ENCODE peak calls at places on chromosomes 2 and 18, in eight cellular contexts. L, Z, I, E, T, Q, W and X are unnamed samples.

GRCh38 chr2:61262699-61263098 is 100.7 kb downstream of the C2orf74 start:
- DNase-seq in Q (no peak), I (no peak), Z (no peak), W (no peak), L (no peak), T (no peak), E (no peak), X (no peak)

GRCh38 chr2:7242189-7242867 is 325.1 kb downstream of the RNF144A start:
- DNase-seq in T (peak; percentile 23), Z (no peak), E (no peak), Q (no peak), L (no peak), W (no peak), I (no peak), X (no peak)

GRCh38 chr2:188404341-188405004 is 112.8 kb downstream of the GULP1 start:
- DNase-seq in W (no peak), Z (no peak), E (no peak), I (no peak), T (no peak), L (no peak), Q (no peak), X (no peak)

GRCh38 chr2:172113617-172114016 is 10.9 kb upstream of the DLX2 start:
- DNase-seq in I (no peak), L (no peak), E (no peak), T (peak; percentile 40), Z (no peak), Q (no peak), W (no peak), X (no peak)

GRCh38 chr2:147511491-147511948 is 333.3 kb upstream of the ACVR2A start:
- DNase-seq in W (no peak), I (peak; percentile 71), L (no peak), T (peak; percentile 44), E (peak; percentile 76), Q (no peak), Z (peak; percentile 42), X (no peak)

GRCh38 chr2:130327703-130328527 is 14.8 kb upstream of the IMP4 start:
- DNase-seq in I (no peak), Z (no peak), E (no peak), Q (no peak), L (no peak), W (no peak), T (peak; percentile 68), X (peak; percentile 53)

GRCh38 chr2:32997714-32998113 is 51.0 kb downstream of the LTBP1 start:
- DNase-seq in T (no peak), L (no peak), W (no peak), Z (no peak), E (no peak), Q (no peak), I (no peak), X (peak; percentile 50)

GRCh38 chr2:41496908-41497307 is 550.9 kb upstream of the PKDCC start:
- DNase-seq in Q (no peak), Z (no peak), T (no peak), E (no peak), L (no peak), I (no peak), W (no peak), X (no peak)

GRCh38 chr18:37424507-37424906 is 141.1 kb downstream of the CELF4 start:
- DNase-seq in Z (no peak), E (no peak), L (no peak), Q (no peak), I (no peak), T (no peak), W (no peak), X (no peak)

GRCh38 chr2:114543106-114543806 is 100.8 kb downstream of the DPP10 start:
- DNase-seq in Z (peak; percentile 68), E (no peak), T (peak; percentile 87), L (no peak), W (peak; percentile 11), I (no peak), Q (no peak), X (no peak)

GRCh38 chr2:177549171-177549570 is 156.6 kb downstream of the AGPS start:
- DNase-seq in W (no peak), I (no peak), E (no peak), Z (no peak), L (no peak), T (no peak), Q (no peak), X (no peak)

GRCh38 chr2:17538844-17539554 is 1.5 kb upstream of the VSNL1 start:
- DNase-seq in I (peak; percentile 77), E (peak; percentile 83), Q (no peak), L (no peak), Z (peak; percentile 63), T (peak; percentile 87), W (peak; percentile 80), X (no peak)

GRCh38 chr2:26477911-26478253 is at the start of gene OTOF:
- DNase-seq in Q (no peak), Z (peak; percentile 53), T (no peak), E (no peak), I (no peak), W (no peak), L (no peak), X (no peak)

GRCh38 chr18:54206447-54206846 is 18.0 kb downstream of the MBD2 start:
- DNase-seq in L (no peak), I (no peak), Q (no peak), E (no peak), Z (no peak), T (no peak), W (no peak), X (no peak)

GRCh38 chr2:59083075-59083792 is 842.1 kb upstream of the FANCL start:
- DNase-seq in W (no peak), I (no peak), T (peak; percentile 17), Z (no peak), E (no peak), L (no peak), Q (no peak), X (peak; percentile 68)

GRCh38 chr2:146806295-146807005 is 1038.4 kb upstream of the ACVR2A start:
- DNase-seq in T (no peak), W (no peak), Z (no peak), L (no peak), E (no peak), I (no peak), Q (no peak), X (no peak)

GRCh38 chr2:101400516-101401315 is 13.4 kb upstream of the CREG2 start:
- DNase-seq in W (no peak), T (no peak), I (no peak), Z (no peak), L (no peak), E (no peak), Q (no peak), X (no peak)
- H3K27ac ChIP-seq in W (no peak overlapping the region), T (no peak overlapping the region), I (no peak overlapping the region), Z (no peak overlapping the region), L (no peak overlapping the region), E (no peak overlapping the region), Q (no peak overlapping the region), X (no peak overlapping the region)

DNA sequence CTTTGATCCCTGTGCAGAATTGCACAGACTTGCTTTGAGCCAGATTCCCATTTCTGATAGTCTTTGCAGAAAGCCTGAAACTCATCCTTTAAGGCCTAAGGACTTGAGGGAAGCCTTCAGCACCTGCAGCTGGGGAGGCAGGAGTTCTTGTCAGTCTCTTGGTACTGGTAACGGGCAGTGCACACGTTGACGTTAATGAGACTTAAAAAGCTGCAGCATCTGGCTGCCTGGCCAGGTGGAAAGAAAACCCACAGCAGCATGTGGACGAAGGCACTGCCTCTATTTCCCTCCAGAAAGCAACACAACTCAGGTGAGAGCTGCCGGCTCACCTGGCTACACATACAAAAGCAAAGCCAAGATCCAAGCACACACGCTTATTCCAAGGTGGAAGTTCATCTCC is 178.8 kb downstream of the ANAPC1 start:
- DNase-seq in W (no peak), L (no peak), Z (no peak), Q (no peak), E (no peak), I (no peak), T (no peak), X (no peak)
- H3K27ac ChIP-seq in W (no peak overlapping the region), L (no peak overlapping the region), Z (no peak overlapping the region), Q (no peak overlapping the region), E (no peak overlapping the region), I (no peak overlapping the region), T (peak overlapping the region; percentile 9), X (no peak overlapping the region)

GRCh38 chr2:119489232-119489952 is 34.9 kb downstream of the SCTR start:
- DNase-seq in E (no peak), Z (no peak), W (no peak), I (no peak), Q (no peak), T (no peak), L (no peak), X (peak; percentile 78)

GRCh38 chr2:119490106-119490505 is 34.2 kb downstream of the SCTR start:
- DNase-seq in Q (no peak), L (no peak), I (no peak), E (no peak), Z (no peak), W (no peak), T (no peak), X (peak; percentile 88)

GRCh38 chr2:119488245-119489182 is 35.8 kb downstream of the SCTR start:
- DNase-seq in W (no peak), I (no peak), T (no peak), Q (no peak), L (no peak), E (no peak), Z (no peak), X (peak; percentile 86)

GRCh38 chr2:119491776-119492525 is 32.3 kb downstream of the SCTR start:
- DNase-seq in Z (no peak), Q (no peak), T (peak; percentile 95), L (no peak), W (peak; percentile 56), I (no peak), E (no peak), X (peak; percentile 81)

DNA sequence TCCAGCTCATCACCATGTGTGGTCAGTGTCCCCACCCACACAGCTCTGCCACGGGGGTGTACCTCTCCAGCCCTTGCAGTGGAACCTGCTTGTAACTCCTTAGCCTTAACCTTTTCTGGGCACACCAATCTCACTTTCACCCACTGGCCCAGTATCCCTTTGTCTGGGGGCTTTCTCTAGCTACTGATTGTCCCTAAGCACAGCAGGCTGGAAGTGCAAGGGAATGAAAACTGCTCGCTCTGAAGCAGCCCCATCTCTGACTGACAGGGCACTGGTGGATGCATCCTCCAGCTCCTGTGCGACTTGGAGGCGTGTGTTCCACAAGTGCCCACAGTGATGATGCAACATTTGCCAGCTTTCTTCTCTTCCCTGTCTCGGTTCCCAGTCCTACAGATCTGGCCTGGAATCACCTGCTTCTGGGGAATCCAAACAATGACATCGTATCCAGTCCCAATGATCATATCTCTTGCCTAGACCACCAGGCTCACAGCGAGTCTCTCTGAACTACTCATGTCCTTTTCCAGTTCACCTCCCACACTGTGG is 33.6 kb downstream of the SCTR start:
- DNase-seq in L (no peak), E (no peak), W (no peak), I (no peak), Q (no peak), T (peak; percentile 30), Z (no peak), X (peak; percentile 87)
- H3K27ac ChIP-seq in L (no peak overlapping the region), E (no peak overlapping the region), W (no peak overlapping the region), I (no peak overlapping the region), Q (no peak overlapping the region), T (no peak overlapping the region), Z (peak overlapping the region; percentile 66), X (no peak overlapping the region)

DNA sequence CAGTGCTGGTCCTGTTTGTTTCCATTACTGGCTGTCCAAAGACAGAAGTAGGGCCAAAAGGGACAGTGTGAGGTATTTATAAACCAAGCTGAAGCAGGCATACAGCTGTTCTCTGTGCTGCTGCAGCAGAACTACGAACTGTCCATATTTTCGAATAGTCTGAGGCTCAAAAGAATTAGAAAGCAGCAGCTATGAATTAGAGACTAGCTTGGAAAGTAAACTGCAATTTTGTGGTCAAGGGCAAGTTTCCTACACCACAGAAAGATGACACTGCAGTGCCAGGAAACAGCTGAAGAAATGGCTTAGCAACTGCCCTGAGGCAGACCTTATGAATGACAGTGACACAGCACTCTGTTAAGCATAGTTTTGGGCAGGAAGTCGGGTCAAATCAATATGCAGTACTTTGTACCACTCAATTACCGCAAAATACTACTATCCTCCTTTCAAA is 125.3 kb downstream of the TMEM131 start:
- DNase-seq in T (peak; percentile 70), L (no peak), Z (peak; percentile 26), W (no peak), I (no peak), Q (no peak), E (no peak), X (no peak)
- H3K27ac ChIP-seq in T (no peak overlapping the region), L (no peak overlapping the region), Z (peak overlapping the region; percentile 84), W (no peak overlapping the region), I (peak overlapping the region; percentile 58), Q (no peak overlapping the region), E (peak overlapping the region; percentile 76), X (peak overlapping the region; percentile 64)